ENCODE peak calls at places on chromosomes 3 and 15, in seven cellular contexts. O, Q, C, H, T, G and E are unnamed samples.

GRCh38 chr3:43178891-43179366 is 73.0 kb upstream of the POMGNT2 start:
- DNase-seq in O (no peak), Q (no peak), C (no peak), H (no peak), T (no peak), G (no peak), E (no peak)

GRCh38 chr3:22284559-22284958 is 533.5 kb upstream of the ZNF385D start:
- DNase-seq in O (no peak), Q (no peak), C (no peak), H (no peak), T (no peak), G (no peak), E (no peak)

GRCh38 chr3:124963755-124964154 is 29.2 kb upstream of the MUC13 start:
- DNase-seq in O (no peak), Q (no peak), C (no peak), H (no peak), T (no peak), G (no peak), E (no peak)

GRCh38 chr3:37229740-37230139 is 55.4 kb upstream of the LRRFIP2 start:
- DNase-seq in O (no peak), Q (no peak), C (no peak), H (no peak), T (no peak), G (no peak), E (no peak)

GRCh38 chr15:64010719-64011118 is 35.6 kb downstream of the DAPK2 start:
- DNase-seq in O (peak; percentile 46), Q (no peak), C (peak; percentile 79), H (peak; percentile 58), T (peak; percentile 77), G (peak; percentile 76), E (peak; percentile 41)

GRCh38 chr15:89177116-89177515 is 44.3 kb downstream of the RLBP1 start:
- DNase-seq in O (no peak), Q (no peak), C (no peak), H (no peak), T (no peak), G (no peak), E (no peak)

GRCh38 chr3:58529516-58530353 is 7.3 kb downstream of the ACOX2 start:
- DNase-seq in O (no peak), Q (peak; percentile 6), C (no peak), H (no peak), T (no peak), G (no peak), E (no peak)

GRCh38 chr3:8324727-8325126 is 176.9 kb upstream of the LMCD1 start:
- DNase-seq in O (peak; percentile 17), Q (no peak), C (peak; percentile 45), H (no peak), T (peak; percentile 42), G (peak; percentile 2), E (peak; percentile 25)

GRCh38 chr3:87203807-87204206 is 23.3 kb upstream of the CHMP2B start:
- DNase-seq in O (no peak), Q (no peak), C (no peak), H (no peak), T (no peak), G (no peak), E (no peak)

GRCh38 chr15:76674883-76675282 is 230.3 kb downstream of the SCAPER start:
- DNase-seq in O (no peak), Q (no peak), C (no peak), H (no peak), T (no peak), G (no peak), E (no peak)

GRCh38 chr3:128052831-128053419 is 688 bp downstream of the SEC61A1 start:
- DNase-seq in O (no peak), Q (no peak), C (no peak), H (no peak), T (no peak), G (no peak), E (no peak)

GRCh38 chr3:65713016-65713415 is 325.7 kb downstream of the MAGI1 start:
- DNase-seq in O (no peak), Q (no peak), C (no peak), H (no peak), T (no peak), G (no peak), E (no peak)

GRCh38 chr15:42549052-42549491 is 434 bp downstream of the HAUS2 start:
- DNase-seq in O (no peak), Q (peak; percentile 6), C (peak; percentile 10), H (peak; percentile 0), T (no peak), G (no peak), E (no peak)